ENCODE peak calls at places on chromosomes 1 and 21, in four cellular contexts. U, S, T and A are unnamed samples.

GRCh38 chr1:55826413-55827080 is 611.4 kb upstream of the USP24 start:
- DNase-seq in S (no peak), T (no peak), U (no peak), A (no peak)

GRCh38 chr1:14999441-14999840 is 154.1 kb upstream of the TMEM51 start:
- DNase-seq in U (no peak), S (no peak), T (no peak), A (no peak)

GRCh38 chr1:181251001-181251712 is 162.7 kb downstream of the IER5 start:
- DNase-seq in T (peak; percentile 70), U (no peak), S (no peak), A (no peak)

GRCh38 chr1:9689971-9690381 is 38.4 kb downstream of the PIK3CD start:
- DNase-seq in T (peak; percentile 39), S (no peak), U (peak; percentile 37), A (peak; percentile 57)

GRCh38 chr1:226679853-226680516 is 59.1 kb downstream of the ITPKB start:
- DNase-seq in S (peak; percentile 94), T (peak; percentile 73), U (peak; percentile 90), A (peak; percentile 87)

GRCh38 chr1:10776206-10776905 is 20.1 kb downstream of the CASZ1 start:
- DNase-seq in S (no peak), T (no peak), U (no peak), A (peak; percentile 30)

GRCh38 chr1:26281971-26282693 is 2.2 kb downstream of the SH3BGRL3 start:
- DNase-seq in U (no peak), T (no peak), S (no peak), A (no peak)

GRCh38 chr1:111965781-111966453 is 23.6 kb downstream of the KCND3 start:
- DNase-seq in S (no peak), U (no peak), T (no peak), A (no peak)

GRCh38 chr1:201383647-201384405 is 6.3 kb upstream of the TNNT2 start:
- DNase-seq in U (no peak), T (no peak), S (no peak), A (no peak)

GRCh38 chr21:45950740-45951515 is 30.6 kb upstream of the COL6A1 start:
- DNase-seq in S (no peak), U (no peak), T (peak; percentile 51), A (no peak)

GRCh38 chr1:42209516-42210370 is 45.2 kb upstream of the GUCA2A start:
- DNase-seq in U (no peak), T (no peak), S (no peak), A (no peak)

GRCh38 chr21:17045214-17045835 is 467.5 kb upstream of the CXADR start:
- DNase-seq in T (no peak), S (no peak), U (no peak), A (no peak)

GRCh38 chr1:33473900-33474299 is 1.5 kb downstream of the ZSCAN20 start:
- DNase-seq in S (no peak), U (no peak), T (no peak), A (no peak)

GRCh38 chr1:226626577-226626956 is 78.0 kb downstream of the STUM start:
- DNase-seq in T (peak; percentile 79), U (peak; percentile 79), S (peak; percentile 85), A (peak; percentile 84)

GRCh38 chr1:245409341-245410195 is 254.8 kb downstream of the KIF26B start:
- DNase-seq in T (no peak), S (no peak), U (no peak), A (no peak)

GRCh38 chr1:150162862-150163706 is 13.4 kb downstream of the PLEKHO1 start:
- DNase-seq in S (peak; percentile 94), T (peak; percentile 61), U (peak; percentile 91), A (peak; percentile 90)

GRCh38 chr1:180580237-180580636 is 21.5 kb downstream of the OVAAL start:
- DNase-seq in S (no peak), T (peak; percentile 87), U (no peak), A (no peak)

GRCh38 chr21:34344584-34344983 is 19.2 kb upstream of the KCNE2 start:
- DNase-seq in U (no peak), S (no peak), T (no peak), A (no peak)

GRCh38 chr1:26851106-26851684 is 11.8 kb upstream of the SFN start:
- DNase-seq in T (no peak), U (no peak), S (no peak), A (no peak)

GRCh38 chr1:246794261-246795093 is 70.3 kb downstream of the SCCPDH start:
- DNase-seq in S (no peak), U (no peak), T (no peak), A (no peak)

GRCh38 chr1:7043729-7044470 is 258.6 kb downstream of the CAMTA1 start:
- DNase-seq in S (no peak), U (no peak), T (no peak), A (no peak)

GRCh38 chr1:41353744-41354143 is 7.5 kb upstream of the FOXO6 start:
- DNase-seq in S (no peak), U (no peak), T (no peak), A (no peak)

GRCh38 chr1:71587961-71588360 is 507.1 kb upstream of the ZRANB2 start:
- DNase-seq in T (no peak), S (no peak), U (no peak), A (no peak)

GRCh38 chr1:182054698-182055326 is 6.7 kb downstream of the ZNF648 start:
- DNase-seq in U (no peak), S (no peak), T (peak; percentile 30), A (no peak)

GRCh38 chr1:165894591-165894990 is 67.2 kb downstream of the UCK2 start:
- DNase-seq in T (no peak), S (no peak), U (no peak), A (no peak)

GRCh38 chr1:180534199-180534598 is 24.6 kb upstream of the OVAAL start:
- DNase-seq in U (no peak), T (no peak), S (no peak), A (no peak)

GRCh38 chr21:42398130-42398394 is 2.2 kb upstream of the TMPRSS3 start:
- DNase-seq in U (no peak), T (no peak), S (no peak), A (no peak)

GRCh38 chr21:42398414-42399030 is 2.7 kb upstream of the TMPRSS3 start:
- DNase-seq in T (no peak), U (no peak), S (no peak), A (no peak)

GRCh38 chr21:42401164-42401563 is 2.5 kb upstream of the UBASH3A start:
- DNase-seq in U (peak; percentile 51), S (no peak), T (no peak), A (no peak)

GRCh38 chr21:42401820-42402251 is 1.9 kb upstream of the UBASH3A start:
- DNase-seq in S (no peak), U (no peak), T (no peak), A (no peak)

DNA sequence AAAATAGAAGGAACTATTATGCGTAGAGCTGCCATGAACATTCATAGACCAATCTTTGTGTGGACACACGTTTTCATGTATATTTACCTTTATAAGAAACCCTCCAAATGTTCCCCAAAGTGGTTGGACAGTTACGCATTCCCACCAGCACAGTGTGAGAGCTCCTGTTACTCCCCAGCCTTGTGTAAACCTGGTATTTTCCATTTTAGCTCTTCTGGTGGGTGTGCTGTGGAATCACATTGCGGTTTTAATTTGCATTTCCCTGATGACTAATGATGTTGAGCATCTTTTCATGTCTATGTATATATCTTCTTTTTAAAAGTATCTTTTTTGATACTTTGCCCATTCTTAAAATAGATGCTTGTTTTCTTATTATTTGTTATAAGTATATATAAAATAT is 3.2 kb upstream of the UBASH3A start:
- DNase-seq in U (no peak), T (no peak), S (no peak), A (no peak)
- TF ChIP-seq CTCF in U (no peak), T (no peak), S (no peak), A (no peak)

DNA sequence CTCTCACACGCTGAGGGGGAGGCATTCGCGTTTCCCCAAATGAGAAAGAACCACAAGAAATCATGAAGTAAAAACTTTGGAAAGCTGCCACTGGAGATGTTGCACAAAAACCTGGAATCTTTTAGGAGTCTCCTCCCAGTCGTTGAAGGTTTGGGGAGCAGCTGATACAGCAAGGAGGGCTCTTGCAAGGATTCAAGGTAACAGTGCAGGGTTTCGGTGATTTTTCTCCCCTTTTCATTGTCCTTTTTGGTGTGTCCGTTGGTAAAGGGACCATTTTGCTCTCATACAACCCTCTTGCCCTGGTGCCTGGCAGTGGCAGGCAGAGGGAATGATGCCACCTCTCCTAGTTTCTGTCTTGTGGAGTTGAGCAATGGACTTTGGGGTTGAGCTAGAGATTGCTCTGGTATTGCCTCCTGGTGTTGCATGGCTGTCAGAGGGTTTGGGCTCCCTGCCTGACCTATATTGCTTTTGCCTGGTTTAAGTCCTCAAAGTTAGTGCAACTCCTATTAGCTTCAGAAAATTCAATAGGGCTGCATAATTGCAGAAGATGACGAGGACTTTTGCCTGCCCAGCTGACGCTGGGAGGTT is 872 bp downstream of the BRINP2 start:
- DNase-seq in S (no peak), T (no peak), U (no peak), A (no peak)
- H3K4me3 ChIP-seq in S (no peak overlapping the region), T (peak overlapping the region; percentile 48), U (no peak overlapping the region), A (peak overlapping the region; percentile 37)

DNA sequence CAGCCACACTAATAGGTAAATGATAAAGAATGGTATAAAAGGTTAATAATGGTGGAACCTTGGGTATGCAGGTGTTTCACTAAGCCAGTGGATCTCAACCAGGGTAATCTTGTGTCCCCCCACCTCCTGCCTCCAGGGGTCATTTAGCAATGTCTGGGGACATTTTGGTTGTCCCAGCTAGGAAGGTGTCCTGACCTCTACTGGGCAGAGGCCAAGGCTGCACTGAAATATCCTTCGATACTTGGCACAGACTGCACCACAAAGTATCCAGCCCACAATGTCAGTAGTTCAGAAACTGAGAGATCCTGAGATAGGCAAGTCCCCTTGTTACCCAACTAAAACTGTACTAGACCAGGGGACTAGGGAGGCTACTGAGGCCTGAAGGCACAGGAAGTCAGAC is 113.6 kb upstream of the TIAM1 start:
- DNase-seq in U (no peak), T (no peak), S (no peak), A (no peak)
- TF ChIP-seq CTCF in U (no peak), T (no peak), S (no peak), A (no peak)

DNA sequence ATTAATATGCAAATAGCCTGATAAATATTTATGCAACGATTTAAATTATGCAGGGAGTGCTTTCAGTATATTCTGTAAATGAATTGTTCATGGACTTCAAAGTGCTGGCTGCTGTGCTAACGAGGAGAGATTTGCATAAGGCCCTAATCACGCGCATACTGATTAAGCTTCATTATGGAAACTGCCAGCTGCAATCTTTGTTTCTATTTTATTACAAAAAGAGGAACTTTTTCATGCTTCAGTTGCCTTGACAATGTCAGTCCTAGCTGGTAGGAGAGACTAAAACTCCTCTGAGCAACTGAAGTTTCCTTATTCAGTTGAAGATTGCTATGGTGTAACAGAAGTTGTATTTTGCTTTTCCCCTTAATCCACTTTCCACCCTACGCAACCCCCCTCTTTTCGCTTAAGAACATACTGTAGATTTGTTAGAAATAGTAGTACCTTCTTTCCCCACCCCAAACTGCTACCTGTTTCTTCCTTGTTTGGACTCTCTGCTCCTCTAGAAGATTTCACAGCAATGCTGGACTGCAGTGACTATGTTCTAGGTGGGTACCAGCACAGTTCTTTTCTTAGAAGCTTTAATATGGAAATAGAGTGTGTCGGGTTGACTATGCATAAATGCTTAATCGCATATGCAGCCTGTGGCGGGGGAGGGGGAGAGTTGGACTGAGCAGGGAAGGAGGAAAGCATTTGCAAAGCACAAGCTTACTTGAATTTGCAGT is 108.2 kb downstream of the POU2F1 start:
- DNase-seq in U (no peak), T (no peak), S (no peak), A (no peak)
- H3K4me3 ChIP-seq in U (peak overlapping the region; percentile 2), T (no peak overlapping the region), S (no peak overlapping the region), A (no peak overlapping the region)